ENCODE peak calls at places on chromosomes 2 and 18, in eight cellular contexts. A is spleen; M is OCI-LY7; Q is BE2C; R is WERI-Rb-1; O is left lung; L is activated B cell treated with CpG ODN at 0.5 μM for 24 hours; I is activated CD8-positive, alpha-beta T cell treated with anti-CD3 and anti-CD28 coated beads for 36 hours. F is an unnamed sample.

GRCh38 chr2:157473585-157473984 is 29.7 kb upstream of the CYTIP start:
- DNase-seq in A (no peak), M (no peak), Q (no peak), R (no peak), O (no peak), L (no peak), I (peak; percentile 46), F (no peak)

GRCh38 chr18:55858661-55859111 is 270.7 kb upstream of the TCF4 start:
- DNase-seq in A (no peak), M (no peak), Q (no peak), R (no peak), O (no peak), L (no peak), I (no peak), F (no peak)

GRCh38 chr2:70947556-70948184 is 12.0 kb downstream of the ATP6V1B1 start:
- DNase-seq in A (no peak), M (no peak), Q (no peak), R (no peak), O (no peak), L (no peak), I (peak; percentile 33), F (peak; percentile 49)

GRCh38 chr18:77063256-77063655 is 69.3 kb downstream of the MBP start:
- DNase-seq in A (peak; percentile 90), M (peak; percentile 67), Q (no peak), R (no peak), O (peak; percentile 64), L (peak; percentile 59), I (peak; percentile 93), F (no peak)

GRCh38 chr2:15748736-15749323 is 157.2 kb downstream of the DDX1 start:
- DNase-seq in A (no peak), M (peak; percentile 17), Q (peak; percentile 47), R (peak; percentile 74), O (no peak), L (no peak), I (peak; percentile 36), F (peak; percentile 71)

GRCh38 chr2:111100765-111101162 is 19.9 kb upstream of the BCL2L11 start:
- DNase-seq in A (no peak), M (peak; percentile 20), Q (no peak), R (no peak), O (no peak), L (no peak), I (peak; percentile 38), F (no peak)

GRCh38 chr2:38293152-38293865 is 83.8 kb downstream of the ATL2 start:
- DNase-seq in A (no peak), M (no peak), Q (no peak), R (no peak), O (no peak), L (no peak), I (no peak), F (no peak)

GRCh38 chr18:52426041-52426440 is 86.0 kb downstream of the DCC start:
- DNase-seq in A (no peak), M (no peak), Q (no peak), R (no peak), O (no peak), L (no peak), I (no peak), F (no peak)

GRCh38 chr18:7784171-7784570 is 217.1 kb downstream of the PTPRM start:
- DNase-seq in A (no peak), M (no peak), Q (no peak), R (no peak), O (no peak), L (no peak), I (no peak), F (no peak)

GRCh38 chr2:204576580-204576979 is 31.3 kb downstream of the PARD3B start:
- DNase-seq in A (no peak), M (no peak), Q (no peak), R (no peak), O (no peak), L (no peak), I (peak; percentile 35), F (no peak)

GRCh38 chr2:41965886-41966285 is 81.9 kb upstream of the PKDCC start:
- DNase-seq in A (no peak), M (no peak), Q (no peak), R (no peak), O (no peak), L (no peak), I (no peak), F (no peak)

GRCh38 chr18:69777248-69777647 is 170.4 kb downstream of the CD226 start:
- DNase-seq in A (no peak), M (no peak), Q (no peak), R (no peak), O (no peak), L (no peak), I (no peak), F (no peak)

GRCh38 chr2:66889632-66889882 is 454.6 kb downstream of the MEIS1 start:
- DNase-seq in A (no peak), M (no peak), Q (no peak), R (no peak), O (no peak), L (no peak), I (no peak), F (no peak)

GRCh38 chr2:68236876-68237275 is 15.5 kb downstream of the PPP3R1 start:
- DNase-seq in A (no peak), M (no peak), Q (no peak), R (no peak), O (no peak), L (no peak), I (no peak), F (no peak)

DNA sequence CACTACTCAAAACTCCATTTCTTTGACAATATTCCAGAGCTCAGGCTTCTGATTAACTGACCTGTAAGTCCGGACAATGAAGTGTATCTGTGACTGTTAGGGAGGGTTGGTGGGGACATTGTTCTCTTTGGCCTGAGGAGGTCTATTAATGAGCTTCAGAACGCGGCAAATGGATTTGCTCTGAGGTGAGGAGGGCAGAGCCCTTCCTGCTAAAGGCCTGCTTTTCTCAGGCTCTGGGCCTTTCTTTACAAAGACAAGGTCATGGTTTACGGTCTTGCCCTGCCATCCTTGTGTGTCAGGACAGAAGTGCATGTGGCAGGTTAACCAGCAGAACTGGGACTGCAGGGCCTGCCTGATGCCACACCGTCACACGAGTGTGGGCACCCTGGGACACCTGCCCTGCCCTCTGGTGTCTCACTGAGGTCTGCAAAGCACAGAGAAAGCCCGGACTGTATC is 7.2 kb downstream of the ALKAL2 start:
- DNase-seq in A (no peak), M (no peak), Q (no peak), R (no peak), O (no peak), L (no peak), I (no peak), F (no peak)
- TF ChIP-seq CTCF in A (no peak), M (no peak), Q (no peak), R (no peak), O (no peak), L (no peak), I (no peak), F (no peak)

DNA sequence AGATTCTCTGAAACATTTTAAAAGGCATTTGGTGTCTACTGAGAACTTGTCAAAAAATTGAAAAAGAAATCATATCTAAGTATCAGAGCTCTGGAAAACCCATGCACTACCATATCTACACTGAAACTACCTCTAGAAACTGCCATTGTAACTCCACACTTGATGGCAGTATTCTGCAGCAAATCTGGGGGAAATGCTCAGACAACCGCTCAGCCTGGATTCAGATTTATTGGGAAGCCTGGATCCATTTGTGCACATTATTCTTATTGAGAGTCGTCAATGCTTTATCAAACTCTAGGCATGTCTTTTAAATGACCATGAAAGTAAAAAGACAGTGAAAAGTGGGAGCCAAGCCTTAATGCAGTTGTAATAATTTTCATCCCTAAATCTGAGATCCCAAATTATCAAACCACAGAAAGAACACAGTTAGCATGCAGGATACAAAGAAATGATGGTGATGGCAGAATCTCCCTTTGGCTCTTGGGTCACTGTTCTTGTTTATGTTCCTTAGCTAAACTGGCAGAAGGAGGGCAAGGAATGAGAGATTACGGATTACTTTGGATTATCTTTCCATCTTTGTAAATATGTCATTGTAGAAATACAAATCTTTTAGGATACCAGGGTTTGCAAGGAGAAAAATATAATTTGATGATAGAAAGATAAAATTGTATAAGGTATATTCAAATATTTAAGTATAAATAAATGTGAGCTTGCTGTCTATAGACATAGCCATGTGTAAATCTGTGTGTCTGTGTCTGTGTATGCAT is 512.1 kb upstream of the SYT4 start:
- DNase-seq in A (no peak), M (no peak), Q (peak; percentile 10), R (no peak), O (no peak), L (no peak), I (no peak), F (no peak)
- TF ChIP-seq CTCF in A (no peak), M (no peak), Q (peak; percentile 46), R (no peak), O (no peak), L (no peak), I (no peak), F (peak; percentile 35)

GRCh38 chr2:75640621-75641121 is 5.9 kb upstream of the MRPL19 start:
- DNase-seq in A (peak; percentile 82), M (peak; percentile 59), Q (peak; percentile 69), R (peak; percentile 68), O (peak; percentile 71), L (peak; percentile 23), I (peak; percentile 77), F (no peak)
- TF ChIP-seq CTCF in A (peak; percentile 88), M (peak; percentile 98), Q (peak; percentile 95), R (peak; percentile 99), O (peak; percentile 87), L (peak; percentile 79), I (peak; percentile 92), F (peak; percentile 98)

GRCh38 chr18:37565138-37565984 is at the start of gene CELF4:
- DNase-seq in A (peak; percentile 74), M (no peak), Q (peak; percentile 46), R (peak; percentile 53), O (no peak), L (no peak), I (no peak), F (no peak)

GRCh38 chr18:37565985-37566478 is 434 bp upstream of the CELF4 start:
- DNase-seq in A (peak; percentile 59), M (no peak), Q (peak; percentile 75), R (peak; percentile 78), O (no peak), L (no peak), I (no peak), F (peak; percentile 83)

GRCh38 chr18:37564796-37565137 is 831 bp downstream of the CELF4 start:
- DNase-seq in A (peak; percentile 77), M (no peak), Q (no peak), R (no peak), O (peak; percentile 43), L (no peak), I (peak; percentile 23), F (peak; percentile 90)

GRCh38 chr18:37561986-37562385 is 3.6 kb downstream of the CELF4 start:
- DNase-seq in A (peak; percentile 2), M (no peak), Q (no peak), R (no peak), O (no peak), L (no peak), I (no peak), F (no peak)

DNA sequence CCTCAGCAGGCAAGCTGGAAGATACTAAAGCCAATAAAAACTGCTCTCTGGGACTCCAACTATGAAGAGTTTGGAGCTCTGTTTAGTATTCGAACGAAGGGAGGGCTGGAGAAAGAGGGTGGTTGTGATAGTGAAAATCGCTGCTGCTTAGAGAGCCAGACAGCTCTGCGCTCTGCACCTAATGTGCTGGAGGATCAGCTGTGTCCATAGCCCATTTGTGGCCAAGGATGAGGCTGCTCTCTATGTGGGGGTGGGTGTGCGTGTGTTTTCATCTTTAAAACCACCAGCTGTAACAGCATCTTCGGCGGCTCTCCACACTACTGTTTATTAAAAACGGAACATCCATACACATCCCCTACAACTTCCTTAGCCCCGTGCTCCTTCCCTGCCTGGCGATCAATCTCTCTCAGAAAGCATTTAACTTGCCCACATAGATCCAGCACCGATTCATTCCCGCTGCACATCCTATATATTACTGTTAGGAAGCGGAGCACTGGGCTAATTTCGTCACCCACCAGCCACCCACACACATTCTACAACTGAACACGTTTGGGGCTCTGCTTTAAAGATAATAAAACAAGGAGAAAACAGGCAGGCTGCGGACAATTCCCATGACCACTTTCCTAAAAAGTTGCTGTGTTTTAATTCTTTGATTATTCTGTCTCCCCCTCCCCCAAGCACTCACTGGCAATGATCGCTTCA is 1.6 kb downstream of the CELF4 start:
- DNase-seq in A (peak; percentile 5), M (no peak), Q (no peak), R (no peak), O (no peak), L (no peak), I (no peak), F (no peak)
- TF ChIP-seq CTCF in A (no peak), M (no peak), Q (no peak), R (no peak), O (no peak), L (no peak), I (no peak), F (no peak)